ENCODE peak calls at places on chromosomes 7 and 10, in nine cellular contexts. N is HTR-8/SVneo; Y is activated CD8-positive, alpha-beta memory T cell treated with anti-CD3 and anti-CD28 coated beads, Interleukin-2, amount 10 ng/mL, durations not matched to agents 7 days and 5 days; T is NCI-H524 treated with DMSO at 0.1 percent for 48 hours; E is AG09309; D is midbrain; Z is ureter; C is T-helper 2 cell; L is activated T-cell treated with anti-CD3 and anti-CD28 coated beads for 4 hours. B is an unnamed sample.

GRCh38 chr10:89549510-89549909 is 14.1 kb upstream of the SLC16A12 start:
- DNase-seq in N (no peak), Y (no peak), T (no peak), E (no peak), D (no peak), Z (no peak), C (no peak), L (no peak), B (no peak)

GRCh38 chr7:47581442-47581820 is 480 bp downstream of the TNS3 start:
- DNase-seq in N (no peak), Y (no peak), T (no peak), E (no peak), D (no peak), Z (no peak), C (no peak), L (no peak), B (no peak)

GRCh38 chr7:46844486-46844885 is 737.4 kb downstream of the TNS3 start:
- DNase-seq in N (no peak), Y (no peak), T (no peak), E (no peak), D (no peak), Z (no peak), C (no peak), L (no peak), B (no peak)

GRCh38 chr10:89032141-89032814 is 41.7 kb downstream of the FAS start:
- DNase-seq in N (no peak), Y (peak), T (no peak), E (peak), D (no peak), Z (no peak), C (no peak), L (no peak), B (peak)

GRCh38 chr7:80312139-80312661 is 177.6 kb downstream of the GNAI1 start:
- DNase-seq in N (peak), Y (no peak), T (no peak), E (no peak), D (no peak), Z (no peak), C (no peak), L (no peak), B (peak)

GRCh38 chr7:94655884-94656657 is at the start of gene SGCE:
- DNase-seq in N (peak), Y (peak), T (peak), E (peak), D (peak), Z (peak), C (peak), L (peak), B (peak)

GRCh38 chr10:95415631-95416031 is 124.8 kb upstream of the PDLIM1 start:
- DNase-seq in N (no peak), Y (no peak), T (no peak), E (no peak), D (no peak), Z (no peak), C (no peak), L (no peak), B (no peak)

GRCh38 chr10:101071266-101071884 is 9.6 kb downstream of the KAZALD1 start:
- DNase-seq in N (no peak), Y (no peak), T (no peak), E (no peak), D (no peak), Z (no peak), C (no peak), L (no peak), B (no peak)

GRCh38 chr10:86355571-86356038 is 11.0 kb downstream of the GRID1 start:
- DNase-seq in N (no peak), Y (no peak), T (no peak), E (no peak), D (peak), Z (no peak), C (no peak), L (no peak), B (no peak)

GRCh38 chr7:105304040-105304895 is 84.5 kb downstream of the SRPK2 start:
- DNase-seq in N (peak), Y (peak), T (no peak), E (peak), D (peak), Z (no peak), C (no peak), L (no peak), B (peak)

GRCh38 chr7:41383596-41383995 is 319.3 kb downstream of the INHBA start:
- DNase-seq in N (no peak), Y (no peak), T (no peak), E (no peak), D (no peak), Z (no peak), C (no peak), L (no peak), B (no peak)

GRCh38 chr7:33185786-33186185 is 56.4 kb downstream of the BBS9 start:
- DNase-seq in N (peak), Y (no peak), T (peak), E (no peak), D (peak), Z (no peak), C (no peak), L (no peak), B (no peak)

GRCh38 chr10:91708174-91708861 is 75.4 kb upstream of the PPP1R3C start:
- DNase-seq in N (no peak), Y (no peak), T (no peak), E (no peak), D (no peak), Z (no peak), C (no peak), L (no peak), B (no peak)

GRCh38 chr7:14321947-14322346 is 332.5 kb upstream of the ETV1 start:
- DNase-seq in N (no peak), Y (no peak), T (no peak), E (no peak), D (no peak), Z (no peak), C (no peak), L (no peak), B (no peak)

GRCh38 chr10:124248646-124249045 is 155.2 kb upstream of the CHST15 start:
- DNase-seq in N (no peak), Y (no peak), T (no peak), E (no peak), D (no peak), Z (no peak), C (no peak), L (no peak), B (no peak)

GRCh38 chr10:48881937-48882336 is 57.7 kb downstream of the LRRC18 start:
- DNase-seq in N (no peak), Y (no peak), T (no peak), E (no peak), D (no peak), Z (no peak), C (no peak), L (no peak), B (no peak)

GRCh38 chr10:2688958-2689357 is 378.4 kb upstream of the PFKP start:
- DNase-seq in N (no peak), Y (no peak), T (no peak), E (no peak), D (no peak), Z (no peak), C (no peak), L (no peak), B (no peak)